ENCODE peak calls at places on chromosomes 12 and 14, in eight cellular contexts. N, M, F, K, P, L, R and A are unnamed samples.

GRCh38 chr14:23118506-23119361 is at the start of gene CEBPE:
- DNase-seq in P (peak), L (no peak), M (no peak), F (no peak), N (no peak), R (no peak), K (no peak), A (no peak)

GRCh38 chr12:113422030-113422900 is at the start of gene SDSL:
- DNase-seq in L (peak), F (peak), R (peak), K (peak), M (peak), N (peak), P (peak), A (no peak)

GRCh38 chr14:50225974-50226297 is 5.4 kb downstream of the SOS2 start:
- DNase-seq in K (peak), F (no peak), N (no peak), L (no peak), R (no peak), M (no peak), P (no peak), A (no peak)

GRCh38 chr14:93064411-93065271 is 51.1 kb downstream of the ITPK1 start:
- DNase-seq in L (no peak), R (no peak), N (no peak), K (no peak), P (no peak), F (no peak), M (no peak), A (no peak)

GRCh38 chr14:64942531-64943111 is at the start of gene GPX2:
- DNase-seq in N (peak), F (peak), L (no peak), K (no peak), P (peak), M (peak), R (no peak), A (no peak)

GRCh38 chr14:51006781-51007211 is 62.5 kb upstream of the PYGL start:
- DNase-seq in F (no peak), L (no peak), N (peak), M (no peak), K (no peak), R (peak), P (no peak), A (no peak)

GRCh38 chr12:78002878-78003277 is 172.2 kb downstream of the NAV3 start:
- DNase-seq in N (no peak), K (no peak), F (no peak), R (no peak), L (no peak), P (no peak), M (no peak), A (no peak)

GRCh38 chr12:69002969-69003368 is 70.0 kb upstream of the CPM start:
- DNase-seq in R (no peak), M (no peak), P (no peak), K (no peak), N (no peak), F (no peak), L (no peak), A (no peak)

GRCh38 chr12:47838286-47838931 is 18.7 kb upstream of the HDAC7 start:
- DNase-seq in P (no peak), N (no peak), M (no peak), R (peak), F (no peak), L (peak), K (peak), A (no peak)

GRCh38 chr12:122895757-122896636 is at the start of gene VPS37B:
- DNase-seq in K (peak), M (peak), R (peak), L (peak), F (peak), N (peak), P (peak), A (peak)

GRCh38 chr14:55807536-55807935 is 227.5 kb downstream of the KTN1 start:
- DNase-seq in L (no peak), N (no peak), F (no peak), P (no peak), R (no peak), M (no peak), K (no peak), A (no peak)

GRCh38 chr12:15534322-15534721 is 212.0 kb downstream of the PTPRO start:
- DNase-seq in N (peak), K (no peak), L (no peak), F (no peak), M (no peak), P (no peak), R (no peak), A (no peak)

GRCh38 chr12:62724947-62725447 is 210.0 kb downstream of the PPM1H start:
- DNase-seq in N (peak), M (peak), R (no peak), K (peak), L (peak), P (no peak), F (peak), A (peak)

GRCh38 chr14:55915464-55915863 is 202.7 kb upstream of the PELI2 start:
- DNase-seq in N (no peak), L (no peak), K (no peak), M (no peak), P (no peak), F (no peak), R (no peak), A (no peak)

GRCh38 chr12:60227916-60228315 is 632.1 kb downstream of the SLC16A7 start:
- DNase-seq in N (no peak), F (no peak), L (no peak), R (no peak), M (no peak), K (no peak), P (no peak), A (no peak)
- TF ChIP-seq POLR2AphosphoS5 in N (no peak), F (no peak), L (no peak), R (no peak), M (no peak), K (no peak), P (no peak), A (no peak)

DNA sequence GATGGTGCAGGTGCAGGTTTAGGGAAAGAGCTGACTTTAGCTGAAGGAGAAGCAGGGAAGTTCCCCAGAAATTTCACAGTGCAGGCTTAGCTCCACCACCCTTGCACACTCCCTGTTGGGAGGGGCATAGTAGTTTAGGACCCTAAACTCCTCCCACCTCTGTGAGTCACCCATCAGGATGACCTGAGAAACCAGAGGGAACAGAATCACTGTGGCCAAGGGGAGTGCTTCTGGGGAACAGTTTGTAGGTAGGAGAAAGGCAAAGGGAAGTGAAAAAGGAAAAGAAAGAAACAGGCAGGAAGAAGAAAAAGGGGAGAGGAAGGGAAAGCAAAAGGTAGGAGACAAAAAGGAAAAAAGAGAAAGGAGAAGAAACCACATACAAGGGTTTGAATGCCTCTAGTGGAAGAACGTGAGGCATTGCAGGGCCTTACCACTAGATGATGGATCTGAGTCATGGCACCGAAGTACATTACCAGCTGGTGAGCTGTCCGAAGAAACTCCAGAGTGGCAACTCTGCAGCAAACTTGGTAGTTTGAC is 404.2 kb downstream of the SLC6A15 start:
- DNase-seq in P (no peak), K (no peak), F (no peak), N (no peak), M (no peak), L (peak), R (peak), A (no peak)
- TF ChIP-seq CTCF in P (no peak), K (no peak), F (peak), N (no peak), M (no peak), L (peak), R (no peak), A (no peak)

GRCh38 chr12:110577717-110578521 is 5.2 kb downstream of the PPTC7 start:
- DNase-seq in M (no peak), L (peak), F (peak), K (peak), R (no peak), P (no peak), N (peak), A (no peak)
- TF ChIP-seq POLR2A in M (no peak), L (no peak), F (no peak), K (no peak), R (no peak), P (no peak), N (no peak), A (no peak)

DNA sequence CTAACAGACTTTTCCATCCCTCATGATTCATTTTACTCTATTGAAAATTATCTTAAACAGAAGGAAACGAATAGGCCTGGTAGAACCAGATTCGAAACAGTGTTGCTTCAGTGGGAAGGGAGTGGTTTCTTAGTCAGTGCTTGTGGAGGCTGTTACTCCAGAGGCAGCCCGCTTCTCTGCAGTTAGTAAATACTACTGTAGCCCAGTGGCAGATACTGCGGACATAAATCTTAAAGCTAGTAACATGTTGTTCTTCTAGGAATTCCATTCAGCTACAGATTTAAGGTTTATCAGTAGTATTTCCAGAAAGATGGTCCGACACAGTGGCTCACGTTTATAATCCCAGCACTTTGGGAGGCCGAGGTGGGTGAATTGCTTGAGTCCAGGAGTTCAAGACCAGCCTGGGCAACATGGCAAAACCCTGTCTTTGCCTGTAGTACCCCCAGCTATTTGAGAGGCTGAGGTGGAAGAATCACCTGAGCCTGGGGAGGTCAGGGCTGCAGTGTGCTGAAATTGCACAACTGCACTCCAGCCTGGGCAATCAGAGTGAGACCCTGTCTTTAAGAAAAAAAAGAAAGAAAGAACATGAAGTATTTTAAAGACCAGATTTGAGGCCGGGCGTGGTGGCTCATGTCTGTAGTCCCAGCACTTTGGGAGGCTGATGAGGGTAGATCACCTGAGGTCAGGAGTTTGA is 45.9 kb downstream of the DIP2B start:
- DNase-seq in R (no peak), K (peak), F (peak), P (no peak), M (no peak), L (no peak), N (peak), A (no peak)
- TF ChIP-seq POLR2AphosphoS5 in R (no peak), K (no peak), F (no peak), P (no peak), M (no peak), L (no peak), N (no peak), A (no peak)

GRCh38 chr14:57692671-57693070 is 173.2 kb downstream of the SLC35F4 start:
- DNase-seq in L (peak), M (no peak), P (no peak), R (no peak), K (peak), N (no peak), F (no peak), A (no peak)
- TF ChIP-seq CTCF in L (peak), M (peak), P (no peak), R (no peak), K (peak), N (no peak), F (no peak), A (no peak)

GRCh38 chr12:95202691-95203476 is 14.4 kb downstream of the FGD6 start:
- DNase-seq in F (no peak), R (no peak), L (no peak), K (no peak), M (no peak), P (no peak), N (no peak), A (no peak)

GRCh38 chr12:95205016-95205415 is 12.3 kb downstream of the FGD6 start:
- DNase-seq in K (no peak), N (no peak), R (no peak), M (no peak), F (no peak), P (no peak), L (no peak), A (no peak)

GRCh38 chr12:95205685-95206084 is 11.6 kb downstream of the FGD6 start:
- DNase-seq in M (no peak), P (no peak), R (no peak), K (no peak), N (no peak), F (no peak), L (no peak), A (peak)

GRCh38 chr12:95203477-95203843 is 13.8 kb downstream of the FGD6 start:
- DNase-seq in N (no peak), M (no peak), L (no peak), K (no peak), R (no peak), F (no peak), P (no peak), A (no peak)

DNA sequence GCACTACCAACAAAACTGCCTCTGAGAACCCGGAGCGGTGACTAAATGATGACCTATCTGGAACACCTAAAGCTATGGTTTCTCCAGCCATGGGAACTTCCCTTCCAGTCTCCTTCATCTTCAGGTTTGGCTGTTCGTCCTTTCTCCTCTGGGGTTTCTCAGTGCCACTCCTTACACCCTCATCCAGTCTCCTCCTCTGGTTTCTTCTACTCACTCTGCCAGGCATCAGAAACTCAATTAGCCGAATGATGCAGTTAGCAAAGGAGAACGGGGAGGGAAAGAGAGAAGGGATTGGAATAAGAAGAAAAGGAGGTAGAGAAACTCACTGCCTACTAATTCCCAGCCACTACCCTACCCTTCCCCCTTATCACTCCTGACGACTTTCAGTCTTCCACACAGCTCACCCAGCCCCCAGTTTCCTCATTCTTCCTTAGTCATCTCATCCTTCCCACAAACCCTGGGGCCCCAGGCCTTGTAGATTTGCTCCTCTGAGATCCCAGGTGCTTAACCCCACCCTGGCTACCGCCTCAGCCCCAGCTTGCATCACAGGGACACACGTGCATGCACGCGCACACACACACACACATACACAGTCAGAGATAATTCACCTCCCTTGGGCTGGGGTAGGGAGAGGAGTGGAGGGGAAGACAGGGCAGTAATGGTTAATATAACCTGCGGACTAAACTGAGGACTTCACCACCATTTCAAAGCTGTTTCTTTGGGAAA is 13.0 kb downstream of the FGD6 start:
- DNase-seq in F (peak), L (peak), R (peak), N (peak), P (no peak), M (peak), K (peak), A (peak)
- TF ChIP-seq POLR2A in F (no peak), L (no peak), R (no peak), N (no peak), P (no peak), M (no peak), K (peak), A (no peak)

GRCh38 chr14:86541969-86542368 is 1012.0 kb downstream of the FLRT2 start:
- DNase-seq in P (no peak), L (no peak), F (no peak), R (no peak), K (no peak), N (no peak), M (no peak), A (no peak)
- TF ChIP-seq POLR2AphosphoS5 in P (no peak), L (no peak), F (no peak), R (no peak), K (no peak), N (no peak), M (no peak), A (no peak)

DNA sequence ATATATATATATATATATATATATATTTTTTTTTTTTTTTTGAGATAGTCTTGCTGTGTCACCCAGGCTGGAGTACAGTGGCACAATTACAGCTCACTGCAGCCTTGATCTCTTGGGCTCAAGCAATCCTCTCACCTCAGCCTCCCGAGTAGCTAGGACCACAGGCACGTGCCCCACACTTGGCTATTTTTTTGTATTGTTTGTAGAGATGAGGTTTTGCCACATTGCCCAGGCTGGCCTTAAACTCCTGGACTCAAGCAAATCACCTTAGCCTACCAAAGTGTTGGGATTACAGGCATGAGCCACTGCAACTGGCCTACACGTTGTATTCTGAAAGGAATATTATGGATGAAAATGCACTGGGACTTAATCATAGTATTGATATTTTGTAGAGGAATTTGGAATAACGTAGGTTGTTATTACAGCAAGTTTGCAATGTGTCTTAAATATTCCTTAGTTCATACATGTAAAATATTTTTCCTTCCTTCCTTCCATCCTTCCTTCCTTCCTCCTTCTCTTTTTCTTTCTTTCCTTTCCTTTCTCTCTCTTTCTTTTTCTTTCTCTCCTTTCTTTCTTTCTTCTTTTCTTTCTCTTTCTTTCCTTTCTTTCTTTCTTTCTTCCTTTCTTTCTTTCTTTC is 862 bp downstream of the KLRB1 start:
- DNase-seq in L (no peak), K (no peak), M (no peak), F (no peak), P (no peak), N (no peak), R (no peak), A (no peak)
- TF ChIP-seq CTCF in L (no peak), K (no peak), M (no peak), F (no peak), P (no peak), N (no peak), R (no peak), A (no peak)

DNA sequence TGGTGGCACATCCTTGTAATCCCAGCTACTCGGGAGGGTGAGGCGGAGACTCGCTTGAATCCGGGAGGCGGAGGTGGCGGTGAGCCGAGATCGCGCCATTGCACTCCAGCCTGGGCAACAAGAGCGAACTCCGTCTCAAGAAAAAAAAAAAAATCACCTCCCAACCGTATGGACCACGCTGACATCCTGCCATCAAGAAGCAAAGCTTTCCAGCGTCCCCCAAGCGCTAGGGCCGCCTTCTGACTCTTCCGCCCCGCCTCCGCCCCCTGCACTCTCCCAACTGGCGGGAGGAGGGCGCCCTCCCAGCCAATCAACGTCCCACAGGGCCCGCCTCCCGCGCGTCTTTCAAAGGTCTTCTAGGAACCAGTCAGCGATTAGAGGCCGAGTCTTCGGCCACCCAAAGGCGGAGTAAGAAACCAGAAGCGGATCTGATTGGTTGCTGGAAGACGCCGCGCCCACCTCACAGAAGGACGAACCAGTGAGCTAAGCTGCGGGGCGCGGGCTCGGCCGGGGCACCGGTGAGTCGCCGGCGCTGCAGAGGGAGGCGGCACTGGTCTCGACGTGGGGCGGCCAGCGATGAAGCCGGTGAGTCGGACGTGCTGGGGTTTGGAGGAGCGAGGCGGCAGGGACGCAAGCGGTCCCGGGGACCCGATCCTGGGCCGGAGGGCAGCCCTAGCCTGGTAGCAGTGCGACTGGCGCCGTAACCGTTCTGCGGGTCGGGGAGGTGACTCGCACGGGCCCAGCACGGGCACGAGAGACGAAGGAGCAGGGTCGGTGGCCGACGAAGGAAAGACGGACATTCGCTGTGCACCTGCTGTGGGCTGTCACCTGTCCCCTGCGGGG is at the start of gene CDKN3:
- DNase-seq in K (peak), P (peak), R (peak), L (peak), N (peak), M (peak), F (peak), A (peak)
- TF ChIP-seq POLR2A in K (peak), P (peak), R (peak), L (peak), N (peak), M (no peak), F (peak), A (peak)

DNA sequence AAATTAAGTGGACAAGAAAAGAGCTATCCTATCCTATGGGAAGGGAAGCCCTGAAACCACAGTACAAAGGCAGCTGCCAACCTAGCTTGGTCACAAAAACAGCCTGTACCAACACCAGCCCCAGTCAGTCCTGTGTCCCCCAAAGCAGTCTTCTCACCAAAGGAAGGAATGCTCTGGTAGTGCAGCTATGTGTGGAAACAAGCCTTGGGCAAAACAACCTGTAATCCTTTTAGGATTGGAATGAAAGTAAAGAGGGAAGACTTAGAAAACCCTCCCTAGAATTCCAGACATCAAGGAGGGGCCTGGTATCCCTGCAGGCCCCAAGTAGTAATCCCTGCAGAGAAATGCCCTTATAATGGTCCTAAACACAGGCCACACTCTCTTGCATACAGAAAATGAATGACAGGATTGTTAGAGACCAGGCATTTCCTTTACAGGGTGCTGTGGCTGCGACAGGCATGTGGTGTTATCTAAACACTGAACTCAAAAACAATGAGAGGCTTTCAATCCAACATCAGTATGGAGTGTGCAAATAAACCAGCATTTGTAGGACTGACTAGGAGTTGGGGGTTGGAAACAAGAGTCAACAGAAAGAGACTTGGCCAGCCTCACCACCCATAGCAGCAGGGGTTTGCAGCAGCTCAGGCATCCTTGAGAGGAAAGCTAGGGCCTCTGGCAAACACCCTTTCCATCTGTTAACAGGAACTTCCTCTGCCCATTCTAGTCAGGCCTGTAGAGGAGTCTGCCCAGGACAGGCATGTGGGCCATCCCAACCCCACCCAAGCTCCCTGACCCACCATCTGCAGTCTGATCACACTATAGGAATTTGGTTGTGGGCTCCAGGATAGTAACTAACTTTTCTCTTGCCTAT is 59.1 kb downstream of the DCAF5 start:
- DNase-seq in N (peak), K (no peak), P (no peak), F (no peak), L (no peak), M (peak), R (no peak), A (no peak)
- TF ChIP-seq POLR2AphosphoS5 in N (no peak), K (no peak), P (no peak), F (no peak), L (no peak), M (no peak), R (no peak), A (no peak)